ENCODE peak calls at places on chromosomes 13 and 19, in nine cellular contexts. V, B, K, S, J, H, R, T and U are unnamed samples.

GRCh38 chr19:54017266-54017665 is 25.8 kb downstream of the CACNG6 start:
- DNase-seq in B (no peak), K (no peak), R (no peak), S (no peak), H (no peak), J (no peak), T (no peak), V (no peak), U (no peak)

GRCh38 chr19:2323707-2324106 is 4.7 kb downstream of the LSM7 start:
- DNase-seq in B (no peak), V (no peak), T (no peak), K (no peak), R (no peak), J (no peak), S (no peak), H (no peak), U (no peak)

GRCh38 chr13:43831088-43831487 is 44.3 kb upstream of the ENOX1 start:
- DNase-seq in R (no peak), J (no peak), T (no peak), B (no peak), V (no peak), S (no peak), H (no peak), K (no peak), U (no peak)

GRCh38 chr13:51645154-51645650 is 60.9 kb downstream of the WDFY2 start:
- DNase-seq in S (no peak), T (no peak), V (peak; percentile 99), B (no peak), H (no peak), K (no peak), R (peak; percentile 10), J (no peak), U (no peak)

GRCh38 chr19:33661336-33661735 is 39.6 kb downstream of the CHST8 start:
- DNase-seq in K (no peak), T (no peak), H (no peak), V (no peak), J (no peak), S (no peak), B (no peak), R (no peak), U (no peak)

GRCh38 chr19:46180701-46181385 is 32.8 kb downstream of the IGFL2 start:
- DNase-seq in B (no peak), V (no peak), H (no peak), S (no peak), J (no peak), R (no peak), K (no peak), T (no peak), U (no peak)

GRCh38 chr13:112531263-112531794 is 56.6 kb downstream of the TUBGCP3 start:
- DNase-seq in V (no peak), H (no peak), S (no peak), J (no peak), T (no peak), B (no peak), R (no peak), K (no peak), U (no peak)

GRCh38 chr19:35712910-35713845 is 4.6 kb upstream of the KMT2B start:
- DNase-seq in R (no peak), K (no peak), H (peak; percentile 61), T (no peak), B (peak; percentile 62), S (peak; percentile 44), J (no peak), V (no peak), U (no peak)

GRCh38 chr19:19568802-19569756 is 31.0 kb downstream of the CILP2 start:
- DNase-seq in V (no peak), H (no peak), J (no peak), S (no peak), R (no peak), T (no peak), B (no peak), K (no peak), U (no peak)

GRCh38 chr13:45374917-45375316 is 33.9 kb upstream of the TPT1 start:
- DNase-seq in H (no peak), V (no peak), T (no peak), S (no peak), R (no peak), K (no peak), B (no peak), J (no peak), U (no peak)

GRCh38 chr19:46786236-46787039 is 2.0 kb downstream of the SLC1A5 start:
- DNase-seq in H (peak; percentile 72), J (no peak), S (peak; percentile 79), T (peak; percentile 40), R (no peak), B (peak; percentile 61), K (peak; percentile 41), V (peak; percentile 88), U (peak; percentile 43)